ENCODE peak calls at places on chromosomes 5 and 9, in six cellular contexts. Q, W, K, A, I and L are unnamed samples.

GRCh38 chr5:158841918-158842317 is 257.8 kb downstream of the EBF1 start:
- DNase-seq in Q (no peak), W (no peak), K (no peak), A (no peak), I (no peak), L (no peak)

GRCh38 chr9:109894921-109895758 is 115.1 kb downstream of the PALM2AKAP2 start:
- DNase-seq in Q (no peak), W (no peak), K (no peak), A (peak; percentile 87), I (no peak), L (no peak)

GRCh38 chr9:136552117-136552685 is 6.4 kb upstream of the NOTCH1 start:
- DNase-seq in Q (no peak), W (no peak), K (no peak), A (peak; percentile 95), I (no peak), L (no peak)

GRCh38 chr9:112050544-112051475 is 124.3 kb downstream of the SUSD1 start:
- DNase-seq in Q (no peak), W (no peak), K (no peak), A (peak; percentile 90), I (no peak), L (peak; percentile 66)

GRCh38 chr9:113233146-113233545 is 11.8 kb downstream of the SLC31A1 start:
- DNase-seq in Q (no peak), W (no peak), K (no peak), A (no peak), I (no peak), L (no peak)

GRCh38 chr5:139162448-139162847 is 35.7 kb downstream of the SIL1 start:
- DNase-seq in Q (no peak), W (no peak), K (no peak), A (no peak), I (no peak), L (no peak)

GRCh38 chr5:27020965-27021364 is 17.4 kb downstream of the CDH9 start:
- DNase-seq in Q (no peak), W (no peak), K (no peak), A (peak; percentile 20), I (no peak), L (no peak)

GRCh38 chr9:5510360-5510931 is at the start of gene PDCD1LG2:
- DNase-seq in Q (no peak), W (no peak), K (no peak), A (peak; percentile 89), I (no peak), L (no peak)

GRCh38 chr5:135887447-135887864 is 8.2 kb downstream of the IL9 start:
- DNase-seq in Q (peak; percentile 25), W (peak; percentile 64), K (peak; percentile 49), A (peak; percentile 78), I (peak; percentile 65), L (peak; percentile 12)

GRCh38 chr9:106964329-106964728 is 101.4 kb downstream of the ZNF462 start:
- DNase-seq in Q (no peak), W (no peak), K (no peak), A (no peak), I (no peak), L (no peak)

GRCh38 chr5:81097733-81098132 is 135.4 kb upstream of the CKMT2 start:
- DNase-seq in Q (no peak), W (no peak), K (no peak), A (no peak), I (no peak), L (no peak)

GRCh38 chr9:36948051-36948450 is 86.0 kb downstream of the PAX5 start:
- DNase-seq in Q (no peak), W (no peak), K (no peak), A (no peak), I (no peak), L (no peak)

GRCh38 chr9:99947395-99947794 is 40.9 kb downstream of the STX17 start:
- DNase-seq in Q (no peak), W (no peak), K (no peak), A (no peak), I (no peak), L (no peak)

GRCh38 chr5:172747471-172747870 is 23.5 kb downstream of the DUSP1 start:
- DNase-seq in Q (no peak), W (no peak), K (no peak), A (no peak), I (no peak), L (no peak)

GRCh38 chr9:127033059-127033458 is 89.4 kb downstream of the ANGPTL2 start:
- DNase-seq in Q (no peak), W (no peak), K (no peak), A (no peak), I (no peak), L (no peak)

GRCh38 chr9:19512432-19512831 is 103.6 kb downstream of the ACER2 start:
- DNase-seq in Q (no peak), W (no peak), K (no peak), A (no peak), I (no peak), L (no peak)

GRCh38 chr9:137795156-137795666 is 82.4 kb upstream of the CACNA1B start:
- DNase-seq in Q (no peak), W (no peak), K (no peak), A (no peak), I (no peak), L (no peak)

GRCh38 chr9:101131326-101131725 is 102.8 kb downstream of the PLPPR1 start:
- DNase-seq in Q (no peak), W (no peak), K (no peak), A (no peak), I (no peak), L (no peak)

GRCh38 chr5:73641811-73642210 is 15.8 kb downstream of the ARHGEF28 start:
- DNase-seq in Q (no peak), W (no peak), K (no peak), A (no peak), I (no peak), L (no peak)

GRCh38 chr9:75432386-75432785 is 344.1 kb downstream of the OSTF1 start:
- DNase-seq in Q (no peak), W (no peak), K (no peak), A (no peak), I (no peak), L (no peak)

GRCh38 chr9:132996526-132996925 is 18.0 kb downstream of the GFI1B start:
- DNase-seq in Q (no peak), W (no peak), K (no peak), A (no peak), I (no peak), L (no peak)

GRCh38 chr5:102649731-102650130 is 105.4 kb upstream of the PAM start:
- DNase-seq in Q (no peak), W (no peak), K (no peak), A (peak; percentile 16), I (no peak), L (no peak)

GRCh38 chr5:180122875-180123274 is 51.3 kb upstream of the RNF130 start:
- DNase-seq in Q (no peak), W (no peak), K (no peak), A (no peak), I (no peak), L (no peak)

GRCh38 chr9:12903316-12903715 is 128.5 kb downstream of the LURAP1L start:
- DNase-seq in Q (no peak), W (no peak), K (no peak), A (no peak), I (no peak), L (no peak)

GRCh38 chr9:107488400-107489143 is 997 bp downstream of the KLF4 start:
- DNase-seq in Q (no peak), W (no peak), K (no peak), A (peak; percentile 91), I (peak; percentile 27), L (peak; percentile 31)

GRCh38 chr5:137470111-137470920 is 28.8 kb downstream of the SPOCK1 start:
- DNase-seq in Q (no peak), W (peak; percentile 65), K (no peak), A (peak; percentile 99), I (no peak), L (peak; percentile 71)

GRCh38 chr9:20117482-20117881 is 328.6 kb upstream of the SLC24A2 start:
- DNase-seq in Q (no peak), W (no peak), K (no peak), A (no peak), I (no peak), L (no peak)